ENCODE peak calls at places on chromosomes 2 and 18, in seven cellular contexts. One of them, this sample, is unnamed.

GRCh38 chr2:242004902-242005230 is 135.3 kb downstream of the RTP5 start:
- DNase-seq in endothelial cell: no peak
- DNase-seq in heart left ventricle: no peak
- DNase-seq in astrocyte of the spinal cord: no peak
- DNase-seq in Caco-2: no peak
- DNase-seq in uterus: no peak
- DNase-seq in ovary: no peak
- DNase-seq in this sample: no peak

GRCh38 chr18:75160315-75160714 is 48.6 kb downstream of the PTGR3 start:
- DNase-seq in uterus: no peak
- DNase-seq in Caco-2: no peak
- DNase-seq in ovary: no peak
- DNase-seq in heart left ventricle: no peak
- DNase-seq in astrocyte of the spinal cord: no peak
- DNase-seq in endothelial cell: no peak
- DNase-seq in this sample: no peak

GRCh38 chr2:157760949-157761348 is 115.2 kb downstream of the ACVR1 start:
- DNase-seq in uterus: no peak
- DNase-seq in astrocyte of the spinal cord: no peak
- DNase-seq in endothelial cell: no peak
- DNase-seq in ovary: no peak
- DNase-seq in Caco-2: no peak
- DNase-seq in heart left ventricle: no peak
- DNase-seq in this sample: no peak

GRCh38 chr2:42659601-42660000 is 91.2 kb downstream of the MTA3 start:
- DNase-seq in ovary: peak
- DNase-seq in endothelial cell: no peak
- DNase-seq in Caco-2: no peak
- DNase-seq in astrocyte of the spinal cord: peak
- DNase-seq in heart left ventricle: no peak
- DNase-seq in uterus: no peak
- DNase-seq in this sample: no peak

GRCh38 chr2:205996156-205996555 is 89.8 kb downstream of the INO80D start:
- DNase-seq in ovary: no peak
- DNase-seq in uterus: no peak
- DNase-seq in Caco-2: no peak
- DNase-seq in heart left ventricle: no peak
- DNase-seq in endothelial cell: no peak
- DNase-seq in astrocyte of the spinal cord: no peak
- DNase-seq in this sample: no peak

GRCh38 chr2:196823750-196824149 is 14.6 kb upstream of the C2orf66 start:
- DNase-seq in endothelial cell: no peak
- DNase-seq in ovary: no peak
- DNase-seq in heart left ventricle: no peak
- DNase-seq in astrocyte of the spinal cord: peak
- DNase-seq in Caco-2: no peak
- DNase-seq in uterus: no peak
- DNase-seq in this sample: peak

GRCh38 chr2:219387284-219388126 is at the start of gene DNPEP:
- DNase-seq in ovary: peak
- DNase-seq in heart left ventricle: peak
- DNase-seq in Caco-2: peak
- DNase-seq in uterus: peak
- DNase-seq in endothelial cell: peak
- DNase-seq in astrocyte of the spinal cord: peak
- DNase-seq in this sample: peak

GRCh38 chr2:221402072-221402471 is 170.0 kb downstream of the EPHA4 start:
- DNase-seq in astrocyte of the spinal cord: no peak
- DNase-seq in endothelial cell: no peak
- DNase-seq in Caco-2: peak
- DNase-seq in ovary: no peak
- DNase-seq in heart left ventricle: no peak
- DNase-seq in uterus: no peak
- DNase-seq in this sample: peak

GRCh38 chr2:23526114-23526513 is 141.1 kb downstream of the KLHL29 start:
- DNase-seq in astrocyte of the spinal cord: no peak
- DNase-seq in uterus: no peak
- DNase-seq in ovary: no peak
- DNase-seq in Caco-2: no peak
- DNase-seq in heart left ventricle: no peak
- DNase-seq in endothelial cell: no peak
- DNase-seq in this sample: no peak

GRCh38 chr2:9164112-9164608 is 42.5 kb upstream of the ASAP2 start:
- DNase-seq in Caco-2: no peak
- DNase-seq in uterus: no peak
- DNase-seq in ovary: no peak
- DNase-seq in astrocyte of the spinal cord: no peak
- DNase-seq in endothelial cell: no peak
- DNase-seq in heart left ventricle: no peak
- DNase-seq in this sample: peak

GRCh38 chr2:137776697-137777096 is 187.6 kb upstream of the HNMT start:
- DNase-seq in heart left ventricle: no peak
- DNase-seq in ovary: no peak
- DNase-seq in Caco-2: no peak
- DNase-seq in uterus: no peak
- DNase-seq in astrocyte of the spinal cord: no peak
- DNase-seq in endothelial cell: no peak
- DNase-seq in this sample: no peak

GRCh38 chr2:142892715-142893114 is 15.3 kb downstream of the KYNU start:
- DNase-seq in Caco-2: no peak
- DNase-seq in astrocyte of the spinal cord: no peak
- DNase-seq in heart left ventricle: no peak
- DNase-seq in ovary: no peak
- DNase-seq in endothelial cell: no peak
- DNase-seq in uterus: no peak
- DNase-seq in this sample: no peak

GRCh38 chr2:147224070-147224469 is 620.8 kb upstream of the ACVR2A start:
- DNase-seq in ovary: no peak
- DNase-seq in endothelial cell: no peak
- DNase-seq in astrocyte of the spinal cord: no peak
- DNase-seq in heart left ventricle: no peak
- DNase-seq in uterus: no peak
- DNase-seq in Caco-2: no peak
- DNase-seq in this sample: peak

GRCh38 chr2:198297350-198297749 is 493.0 kb downstream of the PLCL1 start:
- DNase-seq in uterus: no peak
- DNase-seq in ovary: no peak
- DNase-seq in astrocyte of the spinal cord: no peak
- DNase-seq in heart left ventricle: no peak
- DNase-seq in Caco-2: no peak
- DNase-seq in endothelial cell: no peak
- DNase-seq in this sample: no peak

GRCh38 chr2:39663187-39663930 is 2.4 kb upstream of the TMEM178A start:
- DNase-seq in uterus: no peak
- DNase-seq in heart left ventricle: no peak
- DNase-seq in Caco-2: no peak
- DNase-seq in ovary: no peak
- DNase-seq in endothelial cell: no peak
- DNase-seq in astrocyte of the spinal cord: no peak
- DNase-seq in this sample: no peak

GRCh38 chr2:134919360-134920210 is 963 bp downstream of the CCNT2 start:
- DNase-seq in Caco-2: no peak
- DNase-seq in astrocyte of the spinal cord: peak
- DNase-seq in endothelial cell: peak
- DNase-seq in ovary: peak
- DNase-seq in uterus: no peak
- DNase-seq in heart left ventricle: no peak
- DNase-seq in this sample: peak

GRCh38 chr2:98374286-98374685 is 28.0 kb downstream of the CNGA3 start:
- DNase-seq in endothelial cell: no peak
- DNase-seq in Caco-2: no peak
- DNase-seq in ovary: no peak
- DNase-seq in uterus: no peak
- DNase-seq in heart left ventricle: no peak
- DNase-seq in astrocyte of the spinal cord: no peak
- DNase-seq in this sample: no peak

DNA sequence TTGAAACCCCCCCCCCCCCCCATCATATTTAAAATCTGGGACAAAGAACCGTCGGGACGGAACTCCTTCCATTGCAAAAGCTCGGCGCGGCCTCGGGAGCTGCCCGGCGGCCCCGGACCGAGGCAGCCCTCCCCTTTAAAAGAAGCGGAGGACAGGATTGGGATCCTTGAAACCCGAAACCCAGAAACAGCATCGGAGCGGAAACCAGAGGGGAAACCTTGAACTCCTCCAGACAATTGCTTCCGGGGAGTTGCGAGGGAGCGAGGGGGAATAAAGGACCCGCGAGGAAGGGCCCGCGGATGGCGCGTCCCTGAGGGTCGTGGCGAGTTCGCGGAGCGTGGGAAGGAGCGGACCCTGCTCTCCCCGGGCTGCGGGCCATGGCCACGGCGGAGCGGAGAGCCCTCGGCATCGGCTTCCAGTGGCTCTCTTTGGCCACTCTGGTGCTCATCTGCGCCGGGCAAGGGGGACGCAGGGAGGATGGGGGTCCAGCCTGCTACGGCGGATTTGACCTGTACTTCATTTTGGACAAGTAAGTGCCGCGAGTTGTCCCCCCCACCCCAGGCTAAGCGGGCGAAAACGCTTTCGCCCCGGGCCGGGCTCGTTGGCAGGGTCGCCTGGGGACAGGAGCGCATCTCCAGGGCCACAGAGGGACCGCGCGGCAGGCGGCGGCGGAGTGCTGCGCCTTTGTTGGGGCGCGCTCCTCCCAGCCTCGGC is at the start of gene ANTXR1:
- DNase-seq in uterus: peak
- DNase-seq in Caco-2: peak
- DNase-seq in ovary: peak
- DNase-seq in endothelial cell: peak
- DNase-seq in astrocyte of the spinal cord: peak
- DNase-seq in heart left ventricle: peak
- DNase-seq in this sample: peak
- TF ChIP-seq CTCF in uterus: peak
- TF ChIP-seq CTCF in Caco-2: no peak
- TF ChIP-seq CTCF in ovary: peak
- TF ChIP-seq CTCF in endothelial cell: peak
- TF ChIP-seq CTCF in astrocyte of the spinal cord: no peak
- TF ChIP-seq CTCF in heart left ventricle: no peak
- TF ChIP-seq CTCF in this sample: no peak

DNA sequence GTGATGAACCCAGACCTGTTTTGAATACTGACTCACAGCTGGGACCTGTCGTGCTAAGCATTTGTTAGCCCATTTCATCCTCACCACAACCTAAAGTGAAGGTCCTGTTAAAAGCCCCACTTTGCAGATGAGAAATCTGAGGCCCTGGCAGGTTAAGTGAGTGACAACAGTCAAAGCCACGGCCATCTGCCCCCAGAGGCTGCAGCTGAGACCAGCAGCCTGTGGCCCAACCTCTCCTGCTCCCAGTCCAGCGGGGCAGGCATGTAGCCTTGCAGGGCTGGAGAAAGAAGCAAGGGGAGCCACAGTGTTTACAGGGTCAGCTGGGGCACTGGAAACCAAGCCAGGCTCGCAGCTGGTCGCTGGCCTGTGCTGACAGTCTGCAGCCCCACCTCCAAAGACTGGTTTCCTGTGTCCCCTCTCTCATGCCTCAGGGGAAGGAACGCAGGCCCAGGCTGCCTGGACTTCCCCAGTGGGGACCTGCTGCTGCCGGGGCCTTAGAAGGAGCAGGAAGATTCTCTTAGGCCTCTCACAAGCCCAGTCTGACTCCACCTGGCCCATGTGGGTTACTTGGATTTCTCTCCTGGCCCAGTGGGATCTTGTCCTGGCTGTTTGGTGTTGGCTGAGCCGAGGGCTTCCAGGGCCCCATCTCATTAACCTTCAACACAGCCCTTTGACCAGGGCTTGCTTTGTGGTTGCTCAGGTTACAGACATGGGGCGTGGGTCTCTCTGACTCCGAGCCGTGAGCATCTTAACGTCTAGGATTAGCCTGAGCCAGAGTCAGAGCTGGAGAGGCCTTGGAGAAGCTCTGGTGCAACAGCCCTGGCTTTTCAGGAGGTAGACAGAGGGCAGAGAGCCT is 1.7 kb downstream of the INPP5D start:
- DNase-seq in uterus: no peak
- DNase-seq in ovary: no peak
- DNase-seq in astrocyte of the spinal cord: peak
- DNase-seq in endothelial cell: no peak
- DNase-seq in heart left ventricle: peak
- DNase-seq in Caco-2: peak
- DNase-seq in this sample: no peak
- TF ChIP-seq CTCF in uterus: no peak
- TF ChIP-seq CTCF in ovary: no peak
- TF ChIP-seq CTCF in astrocyte of the spinal cord: peak
- TF ChIP-seq CTCF in endothelial cell: no peak
- TF ChIP-seq CTCF in heart left ventricle: no peak
- TF ChIP-seq CTCF in Caco-2: no peak
- TF ChIP-seq CTCF in this sample: no peak

DNA sequence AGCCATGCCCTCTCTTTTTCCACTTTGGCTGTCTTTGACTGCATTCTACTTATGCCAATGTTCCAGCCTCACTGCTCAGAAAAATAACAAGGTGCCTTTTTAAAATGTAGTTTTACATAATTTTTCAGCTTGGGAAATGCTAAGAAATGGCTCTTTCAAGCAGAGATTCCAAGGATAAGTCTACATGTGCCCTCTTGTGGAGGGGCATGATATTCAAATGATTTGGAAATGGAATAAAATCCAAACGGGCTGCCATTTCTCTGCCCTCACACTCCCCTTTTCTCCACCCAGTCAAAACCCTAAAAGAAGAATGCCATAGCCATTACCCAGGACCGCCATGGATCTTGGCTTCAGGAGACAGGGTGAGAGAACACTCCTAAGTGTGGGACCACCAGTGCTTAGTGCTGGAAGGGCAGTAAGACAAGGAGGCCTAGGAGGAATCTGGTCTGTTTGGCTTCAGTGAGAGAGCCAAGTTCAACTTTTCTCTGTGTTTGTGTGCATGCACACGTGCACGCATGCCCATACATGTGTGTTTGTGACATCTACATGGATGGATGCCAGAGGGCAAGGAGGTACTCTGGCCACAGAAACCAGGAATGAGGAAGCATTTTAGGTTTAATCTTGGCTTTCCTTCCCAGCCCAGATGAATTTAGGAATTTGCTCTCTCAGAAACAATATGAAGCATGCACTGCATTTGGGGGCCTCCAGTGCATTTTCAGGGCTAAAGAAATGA is 174.0 kb upstream of the SLC14A2 start:
- DNase-seq in astrocyte of the spinal cord: peak
- DNase-seq in heart left ventricle: no peak
- DNase-seq in uterus: no peak
- DNase-seq in Caco-2: no peak
- DNase-seq in endothelial cell: no peak
- DNase-seq in ovary: no peak
- DNase-seq in this sample: peak
- TF ChIP-seq CTCF in astrocyte of the spinal cord: peak
- TF ChIP-seq CTCF in heart left ventricle: no peak
- TF ChIP-seq CTCF in uterus: no peak
- TF ChIP-seq CTCF in Caco-2: peak
- TF ChIP-seq CTCF in endothelial cell: peak
- TF ChIP-seq CTCF in ovary: no peak
- TF ChIP-seq CTCF in this sample: peak

DNA sequence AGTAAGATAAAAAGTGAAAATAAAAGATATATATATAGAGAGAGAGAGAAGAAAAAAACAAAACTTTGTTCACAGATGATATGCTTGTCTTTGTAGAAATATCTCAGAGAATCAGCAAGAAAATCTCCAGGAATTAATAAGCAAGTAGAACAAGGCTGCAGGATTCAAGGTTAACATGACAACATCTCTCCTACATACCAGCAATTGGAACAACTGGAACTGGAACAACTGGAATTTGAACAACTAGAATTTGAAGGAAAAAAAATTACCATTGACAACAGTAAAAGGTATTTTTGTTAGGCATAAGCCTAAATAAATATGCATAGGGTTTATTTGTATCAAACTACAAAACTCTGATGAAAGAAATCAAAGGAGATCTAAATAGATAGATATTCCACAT is 47.3 kb downstream of the TBC1D8 start:
- DNase-seq in heart left ventricle: no peak
- DNase-seq in Caco-2: no peak
- DNase-seq in uterus: no peak
- DNase-seq in astrocyte of the spinal cord: no peak
- DNase-seq in ovary: no peak
- DNase-seq in endothelial cell: no peak
- DNase-seq in this sample: no peak
- TF ChIP-seq CTCF in heart left ventricle: no peak
- TF ChIP-seq CTCF in Caco-2: no peak
- TF ChIP-seq CTCF in uterus: no peak
- TF ChIP-seq CTCF in astrocyte of the spinal cord: no peak
- TF ChIP-seq CTCF in ovary: no peak
- TF ChIP-seq CTCF in endothelial cell: no peak
- TF ChIP-seq CTCF in this sample: no peak